ENCODE peak calls at places on chromosomes 2 and 18, in six cellular contexts. D is foreskin fibroblast, R is breast epithelium, J is fibroblast of mammary gland, Z is A549, N is fibroblast of pulmonary artery. E is an unnamed sample.
A peak's percentile ranks its signal among the peaks of the same experiment; 100 is the strongest.

GRCh38 chr2:146701183-146701582 is 1143.6 kb upstream of the ACVR2A start:
- DNase-seq in Z (no peak), J (peak; percentile 21), N (peak; percentile 7), D (peak; percentile 5), R (no peak), E (no peak)

GRCh38 chr2:239773377-239774141 is 251.6 kb downstream of the NDUFA10 start:
- DNase-seq in D (no peak), J (no peak), R (no peak), Z (no peak), N (no peak), E (no peak)

GRCh38 chr2:153059338-153060052 is 341.1 kb downstream of the ARL6IP6 start:
- DNase-seq in J (peak; percentile 2), D (no peak), N (peak; percentile 6), Z (peak; percentile 47), R (no peak), E (no peak)

GRCh38 chr2:237867465-237867864 is 8.0 kb downstream of the RAMP1 start:
- DNase-seq in J (no peak), Z (no peak), R (no peak), D (no peak), N (no peak), E (no peak)

GRCh38 chr18:61893304-61893970 is 630 bp upstream of the RNF152 start:
- DNase-seq in J (peak; percentile 30), N (peak; percentile 52), Z (peak; percentile 13), D (peak; percentile 89), R (no peak), E (no peak)

GRCh38 chr2:128320609-128321420 is 2.1 kb upstream of the HS6ST1 start:
- DNase-seq in D (no peak), J (no peak), N (no peak), R (peak; percentile 15), Z (no peak), E (no peak)

GRCh38 chr2:170817999-170818293 is 1.3 kb downstream of the GAD1 start:
- DNase-seq in Z (no peak), D (no peak), N (no peak), R (no peak), J (no peak), E (no peak)

GRCh38 chr2:239881561-239882320 is 143.4 kb downstream of the NDUFA10 start:
- DNase-seq in R (no peak), N (peak; percentile 33), Z (no peak), J (no peak), D (peak; percentile 10), E (peak; percentile 44)

GRCh38 chr2:74708296-74708695 is 54.2 kb downstream of the SEMA4F start:
- DNase-seq in D (no peak), N (peak; percentile 24), R (no peak), Z (no peak), J (no peak), E (no peak)

GRCh38 chr2:58447586-58447985 is 206.5 kb upstream of the FANCL start:
- DNase-seq in J (no peak), N (no peak), D (no peak), Z (no peak), R (no peak), E (no peak)

GRCh38 chr2:112023707-112024106 is 31.4 kb upstream of the TMEM87B start:
- DNase-seq in D (no peak), J (no peak), Z (no peak), N (no peak), R (no peak), E (no peak)

GRCh38 chr2:165079432-165079831 is 124.1 kb upstream of the SLC38A11 start:
- DNase-seq in Z (no peak), J (no peak), N (peak; percentile 10), D (no peak), R (no peak), E (no peak)

GRCh38 chr2:6993230-6993640 is 76.0 kb downstream of the RNF144A start:
- DNase-seq in D (no peak), Z (no peak), J (no peak), N (peak; percentile 43), R (no peak), E (no peak)

GRCh38 chr18:12328179-12328823 is 20.3 kb downstream of the TUBB6 start:
- DNase-seq in D (no peak), Z (no peak), N (no peak), J (no peak), R (no peak), E (no peak)

GRCh38 chr2:235669269-235669831 is 175.5 kb downstream of the AGAP1 start:
- DNase-seq in N (peak; percentile 64), R (no peak), J (peak; percentile 62), Z (peak; percentile 41), D (peak; percentile 91), E (no peak)

GRCh38 chr2:212076456-212076855 is 462.1 kb downstream of the ERBB4 start:
- DNase-seq in R (no peak), J (no peak), D (no peak), Z (no peak), N (no peak), E (no peak)

GRCh38 chr2:225932741-225933413 is 533.4 kb downstream of the NYAP2 start:
- DNase-seq in R (no peak), J (no peak), N (no peak), D (no peak), Z (no peak), E (no peak)

GRCh38 chr18:54240629-54241107 is 16.2 kb upstream of the MBD2 start:
- DNase-seq in N (no peak), J (no peak), R (peak; percentile 36), Z (no peak), D (no peak), E (no peak)

GRCh38 chr2:2272841-2273240 is 58.2 kb downstream of the MYT1L start:
- DNase-seq in D (no peak), R (no peak), J (no peak), N (no peak), Z (no peak), E (no peak)

GRCh38 chr2:201715459-201715858 is 17.0 kb upstream of the MPP4 start:
- DNase-seq in R (no peak), N (no peak), J (no peak), Z (no peak), D (no peak), E (no peak)

GRCh38 chr2:201883559-201883958 is 77.2 kb downstream of the CDK15 start:
- DNase-seq in R (no peak), Z (no peak), D (no peak), N (no peak), J (no peak), E (no peak)

GRCh38 chr2:47869859-47870258 is 36.4 kb downstream of the FBXO11 start:
- DNase-seq in J (peak; percentile 33), D (peak; percentile 48), N (peak; percentile 20), Z (no peak), R (no peak), E (no peak)

GRCh38 chr2:19256239-19256638 is 102.2 kb downstream of the OSR1 start:
- DNase-seq in N (peak; percentile 93), R (no peak), Z (no peak), J (peak; percentile 99), D (peak; percentile 96), E (peak; percentile 69)

GRCh38 chr2:241821460-241822263 is 12.7 kb downstream of the NEU4 start:
- DNase-seq in N (no peak), J (no peak), D (no peak), Z (no peak), R (no peak), E (no peak)

GRCh38 chr2:24359701-24360049 is 661 bp downstream of the ITSN2 start:
- DNase-seq in Z (no peak), J (peak; percentile 25), D (peak; percentile 39), R (peak; percentile 47), N (peak; percentile 17), E (no peak)

GRCh38 chr2:138752231-138752956 is 27.8 kb downstream of the NXPH2 start:
- DNase-seq in D (no peak), Z (no peak), N (peak; percentile 39), J (no peak), R (peak; percentile 25), E (no peak)

DNA sequence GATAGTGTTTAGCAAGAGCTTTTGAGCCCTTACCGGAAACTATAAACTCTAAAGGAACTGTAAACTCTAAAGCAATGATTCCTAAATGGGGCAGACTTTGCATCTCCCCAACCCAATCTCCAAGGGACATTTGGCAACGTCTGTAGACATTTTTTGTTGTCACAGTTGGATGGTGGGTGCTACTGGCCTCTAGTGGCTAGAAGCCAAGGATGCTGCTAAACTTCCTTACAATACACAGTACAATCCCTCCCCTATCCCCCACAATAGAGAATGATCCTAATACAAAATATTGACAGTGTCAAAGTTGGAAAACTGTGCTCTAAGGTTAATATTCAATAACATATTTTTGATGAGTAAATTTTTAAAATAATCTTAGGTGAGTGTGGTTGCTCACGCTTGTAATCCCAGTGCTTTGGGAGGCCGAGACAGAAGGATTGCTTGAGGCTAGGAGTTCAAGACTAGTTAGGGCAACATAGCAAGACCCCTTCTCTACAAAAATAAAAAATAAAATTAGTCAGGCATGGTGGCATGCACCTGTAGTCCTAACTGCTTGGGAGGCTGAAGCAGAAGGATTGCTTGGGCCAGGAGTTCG is 66.7 kb downstream of the PTPN4 start:
- DNase-seq in N (peak; percentile 62), J (peak; percentile 44), R (no peak), Z (peak; percentile 16), D (peak; percentile 59), E (no peak)
- TF ChIP-seq CTCF in N (peak; percentile 81), J (peak; percentile 62), R (no peak), Z (peak; percentile 63), D (peak; percentile 65), E (peak; percentile 30)

GRCh38 chr18:79986726-79987125 is 1.6 kb downstream of the TXNL4A start:
- DNase-seq in D (peak; percentile 36), N (no peak), R (no peak), J (no peak), Z (no peak), E (no peak)
- H3K4me3 ChIP-seq in D (peak overlapping the region; percentile 97), N (peak overlapping the region; percentile 91), R (peak overlapping the region; percentile 91), J (peak overlapping the region; percentile 74), Z (peak overlapping the region; percentile 80), E (peak overlapping the region; percentile 72)

DNA sequence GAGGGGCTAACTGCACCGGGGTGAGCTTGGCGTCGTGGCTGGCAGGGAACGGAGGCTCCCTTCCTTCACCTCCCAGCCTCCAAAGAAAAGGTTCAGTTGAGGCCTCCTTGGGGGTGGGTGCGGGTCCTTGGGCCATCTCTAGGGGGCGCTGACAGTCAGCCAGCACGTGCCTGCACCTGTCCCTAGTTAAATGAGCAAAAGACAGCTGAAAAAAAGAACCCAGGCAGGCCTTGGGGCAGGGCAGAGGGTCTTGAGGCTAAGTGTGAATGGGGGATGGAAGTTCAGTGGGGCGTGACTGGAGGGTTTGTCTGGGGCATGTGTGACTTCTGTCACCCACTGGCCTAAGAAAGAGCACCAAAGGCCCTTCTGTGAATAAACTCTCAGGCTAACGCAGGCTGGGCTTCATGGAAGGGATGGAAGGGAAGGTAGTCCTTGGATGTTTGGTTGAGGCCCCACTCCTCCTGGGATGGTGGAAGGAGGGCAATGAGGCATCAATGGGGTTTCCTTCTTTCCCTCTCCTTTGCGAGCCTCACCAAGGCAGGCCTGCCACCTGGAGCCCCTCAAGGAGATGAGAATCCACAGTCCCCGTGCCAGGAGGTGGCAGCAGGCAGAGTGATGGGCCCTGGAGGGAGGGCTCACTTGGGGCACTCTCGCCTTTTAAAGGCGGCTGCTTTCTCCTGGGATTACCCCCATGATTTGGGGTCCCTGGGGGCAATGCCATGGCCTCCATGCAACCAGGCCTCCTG is 56.2 kb downstream of the ZFP36L2 start:
- DNase-seq in N (no peak), R (no peak), J (no peak), D (no peak), Z (no peak), E (no peak)
- TF ChIP-seq CTCF in N (peak; percentile 44), R (no peak), J (peak; percentile 47), D (peak; percentile 27), Z (peak; percentile 65), E (no peak)

DNA sequence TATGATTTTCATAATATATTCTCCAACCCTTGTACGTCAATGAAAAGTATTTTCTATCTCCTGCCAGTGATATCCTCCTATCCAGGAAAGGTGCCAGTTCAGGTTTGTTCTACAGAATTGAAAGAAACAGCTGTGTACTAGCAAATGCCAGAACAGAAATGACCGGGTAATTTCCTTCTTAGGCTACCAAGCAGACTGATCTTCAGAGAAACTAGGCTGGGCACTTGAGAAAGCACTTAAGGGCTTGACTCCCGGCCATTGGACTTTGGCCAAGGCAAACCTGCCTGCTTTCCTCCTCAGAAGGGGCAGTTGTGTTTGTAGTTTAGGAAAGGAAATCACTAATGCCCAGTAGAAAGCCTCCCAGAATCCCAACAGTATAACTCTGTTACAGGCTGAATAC is 42.9 kb upstream of the COL5A2 start:
- DNase-seq in Z (no peak), R (no peak), N (peak; percentile 56), J (peak; percentile 52), D (peak; percentile 83), E (peak; percentile 95)
- H3K4me3 ChIP-seq in Z (peak overlapping the region; percentile 5), R (no peak overlapping the region), N (no peak overlapping the region), J (no peak overlapping the region), D (no peak overlapping the region), E (no peak overlapping the region)

E was measured in LNCaP clone FGC.